ENCODE peak calls at places on chromosomes 2 and 18, in ten cellular contexts. W, M, C, V, U, H, F, S, B and D are unnamed samples.

GRCh38 chr2:240797500-240797895 is 22.5 kb downstream of the KIF1A start:
- DNase-seq in S (no peak), V (no peak), M (no peak), U (no peak), W (no peak), C (no peak), H (no peak), B (no peak), F (no peak), D (no peak)

GRCh38 chr2:70834881-70835280 is 735 bp downstream of the CD207 start:
- DNase-seq in W (no peak), H (no peak), C (no peak), M (no peak), V (no peak), F (no peak), B (no peak), S (no peak), U (no peak), D (no peak)

GRCh38 chr18:62616331-62616805 is 93.5 kb downstream of the ZCCHC2 start:
- DNase-seq in H (no peak), U (no peak), B (no peak), W (no peak), V (no peak), C (no peak), M (peak), S (no peak), F (no peak), D (no peak)

GRCh38 chr2:11416191-11416590 is 49.8 kb downstream of the E2F6 start:
- DNase-seq in C (no peak), S (no peak), H (no peak), U (no peak), B (no peak), F (no peak), W (no peak), M (peak), V (no peak), D (no peak)

GRCh38 chr2:236618370-236618769 is 48.7 kb downstream of the ACKR3 start:
- DNase-seq in V (no peak), U (no peak), F (no peak), B (no peak), H (no peak), M (no peak), C (no peak), S (no peak), W (no peak), D (no peak)

GRCh38 chr2:72956050-72956395 is 38.7 kb downstream of the EMX1 start:
- DNase-seq in H (no peak), W (no peak), F (no peak), M (no peak), S (no peak), B (no peak), U (no peak), C (no peak), V (no peak), D (no peak)

GRCh38 chr2:121689356-121689755 is 40.1 kb upstream of the CLASP1 start:
- DNase-seq in M (peak), B (peak), F (no peak), U (peak), W (peak), C (no peak), V (no peak), H (no peak), S (no peak), D (peak)

GRCh38 chr18:39435986-39436385 is 1870.4 kb upstream of the CELF4 start:
- DNase-seq in S (no peak), M (no peak), H (no peak), W (no peak), U (no peak), F (no peak), C (no peak), B (peak), V (no peak), D (peak)

GRCh38 chr2:44324971-44325426 is 36.3 kb downstream of the PREPL start:
- DNase-seq in V (no peak), S (no peak), U (peak), H (no peak), M (peak), W (no peak), B (peak), F (no peak), C (no peak), D (peak)

GRCh38 chr2:75155115-75155514 is 44.2 kb downstream of the TACR1 start:
- DNase-seq in U (no peak), B (no peak), H (no peak), W (no peak), M (peak), F (no peak), S (no peak), C (no peak), V (no peak), D (no peak)

GRCh38 chr2:9287400-9288059 is 80.9 kb downstream of the ASAP2 start:
- DNase-seq in W (no peak), B (peak), F (no peak), V (no peak), S (no peak), C (no peak), M (peak), U (peak), H (no peak), D (peak)

GRCh38 chr2:25294573-25295462 is 46.9 kb downstream of the DNMT3A start:
- DNase-seq in V (peak), F (peak), M (peak), C (peak), S (peak), B (peak), H (no peak), U (no peak), W (peak), D (no peak)

GRCh38 chr2:112579280-112579679 is 5.1 kb upstream of the CHCHD5 start:
- DNase-seq in M (peak), B (peak), C (no peak), V (no peak), W (no peak), H (peak), U (peak), S (no peak), F (no peak), D (peak)

GRCh38 chr2:215723011-215723410 is 287.1 kb upstream of the FN1 start:
- DNase-seq in V (no peak), M (no peak), H (no peak), U (peak), C (no peak), F (no peak), S (no peak), W (no peak), B (peak), D (no peak)

GRCh38 chr2:18792684-18793083 is 203.3 kb upstream of the NT5C1B start:
- DNase-seq in F (no peak), S (no peak), V (no peak), U (no peak), H (no peak), B (no peak), W (no peak), M (no peak), C (no peak), D (no peak)

GRCh38 chr2:47737191-47737975 is 45.6 kb upstream of the MSH6 start:
- DNase-seq in U (peak), H (no peak), S (no peak), W (no peak), V (no peak), M (no peak), C (no peak), B (peak), F (no peak), D (no peak)

GRCh38 chr2:102094917-102095316 is 47.6 kb upstream of the IL1R1 start:
- DNase-seq in S (no peak), V (no peak), H (no peak), M (peak), W (no peak), F (peak), U (peak), C (no peak), B (peak), D (peak)

GRCh38 chr18:3350566-3351527 is 88.9 kb downstream of the MYL12B start:
- DNase-seq in W (no peak), V (no peak), S (no peak), B (peak), U (no peak), F (no peak), M (no peak), C (no peak), H (no peak), D (peak)

GRCh38 chr2:105443610-105444598 is 45.1 kb upstream of the FHL2 start:
- DNase-seq in H (no peak), F (no peak), M (no peak), B (no peak), W (no peak), U (peak), C (no peak), S (no peak), V (no peak), D (peak)

GRCh38 chr2:95329401-95329800 is 32.3 kb downstream of the KCNIP3 start:
- DNase-seq in C (no peak), M (no peak), W (no peak), F (no peak), U (no peak), B (no peak), V (no peak), S (no peak), H (no peak), D (no peak)

GRCh38 chr2:184562532-184562931 is 35.8 kb upstream of the ZNF804A start:
- DNase-seq in F (no peak), H (no peak), W (no peak), V (peak), S (no peak), C (peak), M (no peak), B (no peak), U (peak), D (peak)

GRCh38 chr18:60053747-60054304 is 154.0 kb downstream of the PMAIP1 start:
- DNase-seq in F (no peak), B (peak), U (peak), M (peak), V (no peak), H (no peak), C (no peak), S (no peak), W (no peak), D (peak)

GRCh38 chr2:43458002-43458628 is 137.7 kb downstream of the THADA start:
- DNase-seq in M (peak), H (no peak), V (no peak), C (no peak), U (peak), S (no peak), B (peak), F (no peak), W (no peak), D (peak)

GRCh38 chr2:231069379-231070054 is 12.8 kb downstream of the PSMD1 start:
- DNase-seq in U (peak), H (no peak), B (peak), S (no peak), F (no peak), C (no peak), M (no peak), W (no peak), V (no peak), D (no peak)

GRCh38 chr2:113977660-113978523 is 88.0 kb downstream of the ACTR3 start:
- DNase-seq in F (no peak), C (peak), H (peak), B (peak), U (peak), V (peak), S (no peak), W (peak), M (peak), D (peak)

GRCh38 chr2:120175000-120175581 is 48.1 kb downstream of the TMEM185B start:
- DNase-seq in U (peak), H (peak), M (peak), B (peak), C (peak), F (no peak), S (peak), V (peak), W (peak), D (peak)

GRCh38 chr2:147531299-147531698 is 313.5 kb upstream of the ACVR2A start:
- DNase-seq in B (no peak), C (no peak), H (no peak), F (no peak), W (no peak), V (no peak), M (no peak), U (peak), S (no peak), D (no peak)

GRCh38 chr2:159706385-159706980 is 5.8 kb upstream of the MARCHF7 start:
- DNase-seq in H (no peak), V (no peak), M (no peak), S (no peak), B (no peak), F (no peak), C (no peak), U (peak), W (no peak), D (no peak)

GRCh38 chr2:72156872-72157271 is 9.2 kb upstream of the CYP26B1 start:
- DNase-seq in S (no peak), U (no peak), M (no peak), V (no peak), F (no peak), H (no peak), B (no peak), C (no peak), W (no peak), D (no peak)

GRCh38 chr2:29270606-29271005 is 155.4 kb downstream of the CLIP4 start:
- DNase-seq in M (no peak), U (no peak), C (no peak), W (no peak), F (no peak), S (no peak), V (no peak), B (no peak), H (no peak), D (no peak)

GRCh38 chr2:16925145-16925544 is 259.5 kb upstream of the CYRIA start:
- DNase-seq in F (no peak), M (no peak), H (no peak), U (no peak), V (no peak), S (no peak), W (no peak), B (no peak), C (no peak), D (no peak)

GRCh38 chr2:12587729-12588522 is 128.8 kb upstream of the TRIB2 start:
- DNase-seq in C (no peak), V (peak), M (peak), W (no peak), H (no peak), S (no peak), U (peak), F (no peak), B (peak), D (peak)

GRCh38 chr2:158695287-158695686 is 99.8 kb upstream of the DAPL1 start:
- DNase-seq in F (no peak), W (no peak), V (no peak), H (no peak), U (no peak), B (no peak), S (no peak), M (no peak), C (no peak), D (no peak)

GRCh38 chr2:103860016-103860415 is 993.9 kb upstream of the POU3F3 start:
- DNase-seq in V (no peak), U (no peak), W (no peak), S (no peak), B (no peak), F (no peak), M (no peak), C (no peak), H (no peak), D (no peak)

GRCh38 chr18:27428120-27428519 is 243.0 kb upstream of the CHST9 start:
- DNase-seq in S (no peak), W (no peak), M (no peak), U (no peak), V (no peak), C (no peak), B (peak), F (no peak), H (no peak), D (peak)

GRCh38 chr18:71727909-71728308 is 816.2 kb downstream of the CBLN2 start:
- DNase-seq in V (no peak), M (no peak), C (no peak), S (no peak), U (no peak), W (no peak), B (no peak), H (no peak), F (no peak), D (no peak)

GRCh38 chr2:9422321-9423099 is 818 bp downstream of the ITGB1BP1 start:
- DNase-seq in B (peak), S (peak), H (no peak), F (peak), W (peak), U (peak), M (peak), C (no peak), V (peak), D (peak)

GRCh38 chr2:72999729-73000725 is 71.5 kb downstream of the SFXN5 start:
- DNase-seq in F (no peak), C (no peak), W (no peak), U (peak), V (no peak), S (no peak), H (no peak), M (no peak), B (peak), D (peak)

GRCh38 chr2:142615876-142616275 is 261.6 kb upstream of the KYNU start:
- DNase-seq in H (no peak), S (no peak), V (no peak), B (no peak), M (no peak), C (no peak), W (no peak), F (no peak), U (no peak), D (no peak)